ENCODE peak calls at places on chromosomes 5 and 9, in six cellular contexts. N, K, S, D, P and L are unnamed samples.

GRCh38 chr9:114236391-114237138 is 81.2 kb downstream of the COL27A1 start:
- DNase-seq in N (no peak), K (no peak), S (no peak), D (no peak), P (no peak), L (no peak)

GRCh38 chr5:179801304-179802206 is 5.1 kb downstream of the MGAT4B start:
- DNase-seq in N (no peak), K (peak; percentile 63), S (peak; percentile 69), D (peak; percentile 75), P (peak; percentile 86), L (peak; percentile 90)

GRCh38 chr5:64165500-64166200 is at the start of gene RNF180:
- DNase-seq in N (no peak), K (peak; percentile 39), S (peak; percentile 77), D (peak; percentile 30), P (peak; percentile 72), L (peak; percentile 48)

GRCh38 chr5:10364186-10364689 is 10.7 kb downstream of the MARCHF6 start:
- DNase-seq in N (peak; percentile 7), K (no peak), S (no peak), D (no peak), P (no peak), L (no peak)

GRCh38 chr9:14313378-14313940 is 482 bp downstream of the NFIB start:
- DNase-seq in N (no peak), K (peak; percentile 43), S (peak; percentile 18), D (no peak), P (peak; percentile 64), L (no peak)

GRCh38 chr5:67353500-67353931 is 156.9 kb upstream of the CD180 start:
- DNase-seq in N (no peak), K (no peak), S (no peak), D (no peak), P (no peak), L (no peak)

GRCh38 chr9:69542048-69542447 is 130.1 kb downstream of the APBA1 start:
- DNase-seq in N (no peak), K (no peak), S (no peak), D (no peak), P (no peak), L (no peak)

GRCh38 chr9:79672891-79673290 is 101.1 kb downstream of the TLE4 start:
- DNase-seq in N (no peak), K (no peak), S (no peak), D (no peak), P (no peak), L (no peak)

GRCh38 chr5:84688566-84688965 is 303.9 kb upstream of the EDIL3 start:
- DNase-seq in N (no peak), K (no peak), S (no peak), D (no peak), P (no peak), L (no peak)

GRCh38 chr5:148408092-148408491 is 24.3 kb downstream of the FBXO38 start:
- DNase-seq in N (no peak), K (no peak), S (no peak), D (no peak), P (no peak), L (no peak)

GRCh38 chr5:145801195-145801594 is 33.9 kb downstream of the PRELID2 start:
- DNase-seq in N (no peak), K (no peak), S (no peak), D (no peak), P (no peak), L (no peak)

GRCh38 chr5:137815202-137815990 is 52.3 kb upstream of the MYOT start:
- DNase-seq in N (no peak), K (no peak), S (no peak), D (peak; percentile 22), P (no peak), L (no peak)

GRCh38 chr9:69223605-69224004 is 49.5 kb downstream of the TJP2 start:
- DNase-seq in N (no peak), K (peak; percentile 74), S (peak; percentile 82), D (no peak), P (no peak), L (peak; percentile 39)

GRCh38 chr5:423626-424258 is 19.2 kb upstream of the EXOC3 start:
- DNase-seq in N (no peak), K (no peak), S (no peak), D (no peak), P (peak; percentile 24), L (peak; percentile 40)

GRCh38 chr5:93705896-93706295 is 35.5 kb downstream of the POU5F2 start:
- DNase-seq in N (no peak), K (no peak), S (no peak), D (no peak), P (no peak), L (no peak)

GRCh38 chr5:151825445-151825844 is 53.7 kb downstream of the G3BP1 start:
- DNase-seq in N (no peak), K (peak; percentile 53), S (peak; percentile 79), D (peak; percentile 42), P (no peak), L (peak; percentile 76)

GRCh38 chr5:152046361-152046760 is 121.7 kb upstream of the GLRA1 start:
- DNase-seq in N (no peak), K (no peak), S (no peak), D (no peak), P (no peak), L (no peak)

GRCh38 chr9:113598883-113599282 is 135.4 kb downstream of the RGS3 start:
- DNase-seq in N (no peak), K (no peak), S (no peak), D (no peak), P (no peak), L (no peak)